ENCODE peak calls at places on chromosomes 13 and 19, in ten cellular contexts. F is HepG2; S is mucosa of descending colon; E is Peyer's patch; P is foreskin fibroblast; X is endodermal cell; O is CD8-positive, alpha-beta T cell; C is psoas muscle; Y is epithelial cell of esophagus; N is GM23338. K is an unnamed sample.

GRCh38 chr19:44731622-44732021 is 16.9 kb upstream of the BCL3 start:
- DNase-seq in O (no peak), F (no peak), N (no peak), E (no peak), Y (no peak), P (no peak), S (no peak), X (no peak), C (no peak), K (no peak)

GRCh38 chr13:109680288-109680687 is 106.1 kb downstream of the IRS2 start:
- DNase-seq in Y (no peak), P (no peak), S (no peak), O (no peak), N (no peak), F (no peak), E (no peak), C (no peak), X (no peak), K (no peak)

GRCh38 chr13:66618702-66619101 is 611.4 kb downstream of the PCDH9 start:
- DNase-seq in E (no peak), F (peak), Y (peak), C (no peak), S (no peak), O (no peak), N (peak), X (no peak), P (peak), K (no peak)

GRCh38 chr13:35764359-35765015 is 288.0 kb upstream of the MAB21L1 start:
- DNase-seq in O (no peak), X (no peak), C (no peak), F (no peak), P (peak), S (no peak), E (no peak), Y (no peak), N (no peak), K (no peak)

GRCh38 chr19:2478756-2479555 is 3.0 kb downstream of the GADD45B start:
- DNase-seq in S (peak), F (no peak), E (peak), N (peak), C (peak), X (peak), P (peak), Y (peak), O (peak), K (peak)

GRCh38 chr13:106182404-106182803 is 353.1 kb downstream of the EFNB2 start:
- DNase-seq in X (no peak), Y (peak), C (no peak), S (no peak), N (no peak), O (no peak), F (no peak), P (peak), E (no peak), K (no peak)

GRCh38 chr19:49581007-49581508 is at the start of gene PRRG2:
- DNase-seq in C (no peak), P (no peak), X (peak), S (peak), N (peak), Y (peak), O (no peak), F (no peak), E (peak), K (no peak)

GRCh38 chr19:16702123-16702522 is 17.5 kb upstream of the NWD1 start:
- DNase-seq in S (no peak), N (no peak), C (peak), F (peak), X (no peak), E (no peak), P (peak), O (no peak), Y (peak), K (peak)

GRCh38 chr19:6220385-6221191 is 59.2 kb downstream of the MLLT1 start:
- DNase-seq in E (peak), P (peak), Y (peak), F (no peak), C (peak), O (no peak), S (peak), N (no peak), X (no peak), K (no peak)

GRCh38 chr19:4298772-4299550 is 3.2 kb downstream of the TMIGD2 start:
- DNase-seq in C (no peak), F (no peak), S (no peak), X (no peak), O (no peak), N (no peak), P (no peak), Y (no peak), E (no peak), K (no peak)

GRCh38 chr13:37775871-37776270 is 93.7 kb downstream of the TRPC4 start:
- DNase-seq in N (no peak), F (no peak), E (no peak), S (no peak), X (no peak), C (no peak), O (no peak), Y (no peak), P (peak), K (no peak)

GRCh38 chr13:113927661-113928581 is 46.0 kb downstream of the C13orf46 start:
- DNase-seq in F (no peak), Y (peak), X (peak), O (no peak), N (no peak), C (peak), E (peak), P (peak), S (no peak), K (no peak)

GRCh38 chr19:56159616-56160271 is 16.1 kb upstream of the GALP start:
- DNase-seq in O (no peak), E (no peak), C (no peak), P (no peak), N (no peak), S (no peak), X (no peak), F (no peak), Y (no peak), K (no peak)

GRCh38 chr13:109608032-109608431 is 178.4 kb downstream of the IRS2 start:
- DNase-seq in O (no peak), S (no peak), E (no peak), P (no peak), N (no peak), F (no peak), C (no peak), X (no peak), Y (no peak), K (no peak)

GRCh38 chr13:112083971-112084370 is 17.0 kb downstream of the SOX1 start:
- DNase-seq in N (no peak), O (no peak), C (no peak), Y (no peak), F (no peak), S (no peak), P (no peak), E (no peak), X (no peak), K (no peak)

GRCh38 chr13:113849981-113850721 is 13.7 kb downstream of the GAS6 start:
- DNase-seq in N (no peak), Y (no peak), S (no peak), X (peak), P (no peak), E (peak), F (no peak), O (no peak), C (no peak), K (no peak)

GRCh38 chr13:49444517-49445395 is 682 bp downstream of the SETDB2 start:
- DNase-seq in F (peak), O (peak), Y (peak), N (peak), S (no peak), P (peak), C (no peak), E (peak), X (peak), K (peak)

GRCh38 chr19:2271516-2272103 is 10.4 kb downstream of the PEAK3 start:
- DNase-seq in X (no peak), P (peak), C (peak), F (no peak), S (peak), Y (peak), N (no peak), O (no peak), E (no peak), K (no peak)

GRCh38 chr13:44340508-44340907 is 33.1 kb upstream of the SERP2 start:
- DNase-seq in Y (no peak), F (no peak), O (no peak), E (no peak), P (no peak), S (no peak), C (no peak), N (no peak), X (no peak), K (peak)

GRCh38 chr19:4369888-4370260 is 26.5 kb downstream of the MPND start:
- DNase-seq in O (peak), F (no peak), S (peak), X (peak), C (peak), Y (peak), P (no peak), E (peak), N (peak), K (peak)

GRCh38 chr19:46616631-46617322 is 8.1 kb downstream of the PTGIR start:
- DNase-seq in F (peak), E (no peak), X (peak), C (peak), S (no peak), O (no peak), P (peak), Y (peak), N (peak), K (peak)

GRCh38 chr13:23558675-23559536 is 11.3 kb upstream of the TNFRSF19 start:
- DNase-seq in N (peak), O (no peak), S (no peak), F (peak), Y (peak), P (peak), C (peak), E (no peak), X (no peak), K (peak)

GRCh38 chr13:63308585-63308984 is 1892.9 kb upstream of the PCDH20 start:
- DNase-seq in X (no peak), Y (no peak), E (no peak), F (no peak), N (no peak), C (no peak), P (no peak), O (no peak), S (no peak), K (no peak)

GRCh38 chr13:84917252-84917878 is 881.9 kb downstream of the SLITRK6 start:
- DNase-seq in E (no peak), P (no peak), S (no peak), O (no peak), X (no peak), Y (peak), F (peak), C (no peak), N (peak), K (no peak)

GRCh38 chr13:39599842-39600241 is 3.2 kb downstream of the LHFPL6 start:
- DNase-seq in X (no peak), O (no peak), S (no peak), C (no peak), N (no peak), P (peak), F (no peak), Y (no peak), E (no peak), K (no peak)
- H3K4me3 ChIP-seq in X (peak), O (no peak), S (no peak), C (peak), N (no peak), P (peak), F (no peak), Y (no peak), E (no peak), K (no peak)

DNA sequence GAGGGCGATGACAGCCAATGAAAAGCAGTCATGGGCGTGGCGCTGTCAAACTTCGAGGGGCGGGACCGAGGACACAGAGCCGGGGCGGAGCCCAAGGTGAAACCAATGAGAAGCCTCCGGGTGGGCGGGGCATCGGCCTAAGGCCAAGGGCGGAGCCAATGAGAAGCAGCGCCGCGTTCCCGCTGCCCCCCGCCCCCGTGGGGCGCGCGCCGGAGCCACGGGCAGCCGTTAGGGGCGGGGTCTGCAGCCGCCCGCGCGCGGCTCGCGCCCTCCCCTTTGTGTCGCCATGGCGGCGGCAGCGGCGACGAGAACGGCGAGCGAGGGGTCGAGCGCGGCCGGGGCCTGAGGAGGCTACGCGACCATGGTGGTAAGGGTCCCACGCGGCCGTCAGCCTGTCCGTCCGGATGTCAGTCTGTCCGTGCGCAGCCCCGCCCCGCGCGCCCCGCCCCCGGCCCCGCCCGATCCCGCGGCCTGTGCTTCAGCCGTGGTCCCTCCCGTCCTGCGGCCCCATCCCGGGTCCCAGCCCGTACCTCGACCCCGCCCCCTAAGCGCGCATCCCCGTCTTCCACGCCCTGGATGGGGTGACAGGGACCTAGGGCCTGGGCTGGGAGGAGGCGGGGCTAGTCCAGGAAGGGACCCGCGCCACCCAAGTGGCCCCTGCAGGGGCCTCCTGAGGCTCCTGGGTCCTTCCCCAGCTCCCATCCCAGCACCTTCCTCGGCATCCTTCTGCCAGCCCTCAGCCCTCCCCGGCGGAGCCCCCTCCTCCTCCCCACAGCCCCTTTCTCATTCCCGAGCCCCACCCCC is at the start of gene ARHGAP33:
- DNase-seq in O (peak), E (peak), F (peak), S (peak), Y (peak), N (peak), C (peak), X (peak), P (peak), K (peak)
- TF ChIP-seq CTCF in O (no peak), E (no peak), F (no peak), S (no peak), Y (no peak), N (no peak), C (no peak), X (no peak), P (no peak), K (no peak)

DNA sequence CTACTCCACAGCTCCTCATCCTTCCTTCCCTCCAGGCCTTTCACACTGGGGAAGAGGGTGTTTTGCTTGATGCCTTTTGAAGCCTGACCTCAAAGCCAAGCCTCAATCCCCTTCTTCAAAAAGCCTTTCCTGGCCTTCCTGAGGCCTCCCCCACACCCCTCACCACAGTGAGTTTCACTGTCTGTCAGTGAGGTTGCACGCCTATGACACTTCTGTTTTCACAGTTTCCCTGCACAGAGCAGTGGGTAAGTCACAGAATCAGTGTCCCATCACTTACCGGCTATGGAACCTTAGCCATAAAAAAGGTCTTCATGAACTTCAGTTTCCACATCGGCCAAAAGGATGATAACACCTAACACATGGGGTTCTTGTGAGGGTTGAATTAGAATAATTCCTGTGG is 371.4 kb downstream of the UQCRFS1 start:
- DNase-seq in C (no peak), E (no peak), S (no peak), N (no peak), O (no peak), Y (no peak), P (no peak), F (no peak), X (no peak), K (peak)
- H3K4me3 ChIP-seq in C (no peak), E (no peak), S (no peak), N (no peak), O (no peak), Y (no peak), P (no peak), F (no peak), X (no peak), K (no peak)

DNA sequence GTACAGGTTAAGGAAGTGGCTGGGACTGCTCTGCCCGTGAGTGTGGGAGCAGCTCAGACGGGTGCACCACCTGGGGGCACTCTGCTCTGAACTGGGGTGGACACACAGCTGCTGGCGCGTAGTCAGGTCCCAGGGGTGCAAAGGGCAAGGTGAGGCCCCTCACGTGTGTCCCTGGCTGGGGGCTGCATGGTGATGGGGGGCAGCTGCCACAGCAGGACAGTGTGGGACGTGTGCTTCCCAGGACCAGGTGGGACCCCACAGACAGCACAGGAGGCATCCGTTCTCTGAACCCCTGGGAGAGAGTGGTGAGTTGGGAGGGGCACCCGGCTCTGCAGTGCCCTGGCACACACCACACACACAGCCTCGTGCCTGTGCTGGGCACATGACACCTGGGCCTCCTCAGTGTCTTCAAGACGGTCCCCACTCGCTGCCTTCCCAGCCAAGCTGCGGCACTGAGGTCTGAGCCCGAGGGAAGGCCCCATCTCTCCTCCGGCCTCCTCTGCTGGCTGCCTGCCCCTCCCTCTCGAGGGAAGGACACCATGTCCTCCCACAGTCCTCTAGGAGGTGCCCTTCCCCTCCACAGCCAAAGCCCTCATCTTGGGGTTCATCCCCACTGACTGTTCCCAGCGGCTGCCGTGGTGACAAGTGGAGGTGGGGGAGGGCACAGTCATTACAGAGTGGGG is 24.7 kb downstream of the CILP2 start:
- DNase-seq in N (peak), O (no peak), X (peak), C (no peak), E (peak), S (no peak), P (no peak), F (no peak), Y (no peak), K (no peak)
- TF ChIP-seq CTCF in N (peak), O (peak), X (peak), C (no peak), E (peak), S (no peak), P (no peak), F (peak), Y (no peak), K (no peak)

GRCh38 chr13:24744247-24744646 is 19.7 kb upstream of the RNF17 start:
- DNase-seq in C (no peak), O (no peak), F (no peak), N (no peak), P (no peak), S (no peak), X (no peak), Y (no peak), E (no peak), K (no peak)

GRCh38 chr13:24746618-24747247 is 17.2 kb upstream of the RNF17 start:
- DNase-seq in E (no peak), Y (peak), N (peak), P (no peak), O (no peak), F (no peak), X (peak), S (no peak), C (no peak), K (peak)

GRCh38 chr13:24745516-24745860 is 18.5 kb upstream of the RNF17 start:
- DNase-seq in S (no peak), C (no peak), O (no peak), X (no peak), E (no peak), F (no peak), N (peak), P (no peak), Y (no peak), K (no peak)

GRCh38 chr13:24745861-24746617 is 17.9 kb upstream of the RNF17 start:
- DNase-seq in E (no peak), F (no peak), N (peak), O (no peak), X (peak), P (no peak), Y (no peak), S (no peak), C (no peak), K (peak)

GRCh38 chr13:24747248-24748151 is 16.5 kb upstream of the RNF17 start:
- DNase-seq in N (peak), Y (peak), X (peak), C (no peak), S (no peak), F (no peak), P (no peak), O (no peak), E (no peak), K (peak)
- H3K4me3 ChIP-seq in N (peak), Y (peak), X (peak), C (peak), S (no peak), F (no peak), P (peak), O (no peak), E (peak), K (peak)

DNA sequence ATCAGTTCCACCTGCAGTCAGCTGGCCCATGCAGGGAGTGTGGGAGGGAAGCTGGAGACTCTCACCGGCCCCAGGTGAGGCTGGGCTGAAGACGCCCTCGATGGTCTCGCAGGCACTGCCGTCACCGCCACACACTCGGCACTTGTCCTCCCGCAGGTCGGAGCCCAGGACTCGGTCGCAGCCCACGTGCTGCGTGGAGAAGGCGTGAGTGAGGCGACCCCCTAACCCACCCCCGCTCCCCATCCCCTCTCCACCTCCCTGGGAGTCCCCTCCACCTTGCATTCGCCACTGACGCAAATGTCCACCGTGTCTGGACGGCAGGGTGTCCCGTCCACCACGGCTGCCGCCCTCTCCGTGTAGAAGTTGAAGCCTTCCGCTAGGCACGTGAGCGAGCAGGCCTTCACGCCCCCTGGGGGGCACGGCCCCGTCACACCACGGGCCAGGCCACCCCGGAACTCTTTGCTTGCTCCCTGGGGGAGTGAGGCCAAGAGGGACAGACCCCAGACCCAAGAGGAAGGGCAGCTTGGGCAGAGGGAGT is 12.0 kb upstream of the MYO1F start:
- DNase-seq in C (no peak), N (no peak), F (no peak), S (no peak), X (no peak), P (no peak), E (no peak), O (no peak), Y (no peak), K (no peak)
- TF ChIP-seq CTCF in C (no peak), N (no peak), F (no peak), S (no peak), X (no peak), P (no peak), E (no peak), O (no peak), Y (no peak), K (no peak)

K was measured in GM12865.